ENCODE peak calls at places on chromosomes 13 and 19, in nine cellular contexts. J is IMR-90; M is osteoblast; N is right cardiac atrium; Z is NCI-H1092; G is mucosa of descending colon; R is nephron progenitor cell; L is Caco-2; X is effector memory CD4-positive, alpha-beta T cell. O is an unnamed sample.

GRCh38 chr19:50417138-50417849 is 1.4 kb upstream of the SPIB start:
- DNase-seq in X (no peak), J (no peak), M (no peak), L (no peak), R (no peak), Z (no peak), G (peak; percentile 52), N (no peak), O (no peak)

GRCh38 chr19:38875656-38876345 is 2.3 kb downstream of the RINL start:
- DNase-seq in Z (no peak), X (no peak), M (no peak), J (no peak), R (no peak), L (no peak), N (no peak), G (no peak), O (no peak)

GRCh38 chr13:42047561-42048322 is 706 bp upstream of the DGKH start:
- DNase-seq in R (peak; percentile 54), L (peak; percentile 52), Z (peak; percentile 17), G (peak; percentile 76), M (peak; percentile 95), X (no peak), J (peak; percentile 70), N (peak; percentile 30), O (peak; percentile 47)

GRCh38 chr19:33458171-33458633 is 63.4 kb downstream of the PEPD start:
- DNase-seq in X (no peak), J (no peak), G (no peak), N (no peak), R (no peak), Z (no peak), M (peak; percentile 39), L (no peak), O (peak; percentile 1)

GRCh38 chr13:99501952-99502310 is 659 bp downstream of the TM9SF2 start:
- DNase-seq in X (no peak), L (no peak), G (peak; percentile 51), J (peak; percentile 31), Z (no peak), R (peak; percentile 40), M (peak; percentile 58), N (peak; percentile 22), O (peak; percentile 23)

GRCh38 chr19:19774354-19775033 is 41.6 kb upstream of the ZNF14 start:
- DNase-seq in R (no peak), L (no peak), Z (no peak), X (no peak), N (no peak), M (no peak), J (no peak), G (no peak), O (no peak)

GRCh38 chr19:43438291-43439162 is 23.8 kb downstream of the TEX101 start:
- DNase-seq in L (no peak), Z (no peak), M (no peak), N (peak; percentile 72), R (no peak), X (no peak), J (peak; percentile 67), G (peak; percentile 53), O (peak; percentile 38)

GRCh38 chr19:30149300-30149699 is 207.3 kb downstream of the URI1 start:
- DNase-seq in N (no peak), Z (no peak), M (no peak), J (no peak), L (no peak), X (no peak), R (no peak), G (no peak), O (no peak)

GRCh38 chr19:3266792-3267469 is 42.5 kb downstream of the CELF5 start:
- DNase-seq in Z (no peak), N (no peak), R (no peak), L (no peak), M (peak; percentile 81), X (no peak), J (no peak), G (no peak), O (no peak)

GRCh38 chr13:50682002-50682401 is 161.5 kb downstream of the DLEU7 start:
- DNase-seq in M (no peak), L (no peak), J (no peak), G (no peak), R (no peak), X (no peak), N (no peak), Z (no peak), O (no peak)

GRCh38 chr19:20307127-20307526 is 140.1 kb downstream of the ZNF486 start:
- DNase-seq in N (no peak), Z (no peak), X (no peak), M (no peak), G (no peak), J (no peak), L (no peak), R (no peak), O (no peak)

GRCh38 chr13:48571121-48571901 is 38.4 kb upstream of the RCBTB2 start:
- DNase-seq in J (peak; percentile 81), N (no peak), L (no peak), M (peak; percentile 58), Z (no peak), R (no peak), G (no peak), X (no peak), O (no peak)

GRCh38 chr13:22111961-22112360 is 441.1 kb downstream of the FGF9 start:
- DNase-seq in Z (no peak), R (no peak), G (no peak), N (no peak), L (no peak), J (no peak), X (no peak), M (no peak), O (no peak)

GRCh38 chr13:24081388-24081787 is 79.1 kb upstream of the SPATA13 start:
- DNase-seq in J (peak; percentile 58), X (no peak), G (no peak), M (no peak), R (no peak), Z (no peak), L (no peak), N (no peak), O (no peak)

GRCh38 chr19:45817010-45817724 is 2.1 kb upstream of the RSPH6A start:
- DNase-seq in N (peak; percentile 93), J (peak; percentile 90), R (peak; percentile 99), M (peak; percentile 100), X (peak; percentile 92), G (peak; percentile 96), L (peak; percentile 98), Z (peak; percentile 70), O (peak; percentile 99)

GRCh38 chr13:49933511-49933910 is 2.6 kb downstream of the SPRYD7 start:
- DNase-seq in M (peak; percentile 38), X (no peak), G (no peak), Z (no peak), N (no peak), L (no peak), R (no peak), J (no peak), O (no peak)

GRCh38 chr19:29483641-29483920 is 42.2 kb upstream of the VSTM2B start:
- DNase-seq in N (no peak), X (no peak), Z (no peak), L (no peak), J (no peak), M (no peak), R (no peak), G (no peak), O (no peak)

GRCh38 chr19:44303976-44304568 is 753 bp downstream of the ZNF235 start:
- DNase-seq in G (peak; percentile 12), Z (no peak), L (peak; percentile 19), M (peak; percentile 44), N (no peak), J (peak; percentile 3), R (peak; percentile 12), X (no peak), O (no peak)

GRCh38 chr19:16476401-16476800 is 4.6 kb upstream of the EPS15L1 start:
- DNase-seq in J (no peak), N (no peak), M (peak; percentile 18), R (no peak), G (no peak), Z (no peak), L (no peak), X (no peak), O (no peak)

GRCh38 chr13:43129511-43130130 is 106.2 kb downstream of the DNAJC15 start:
- DNase-seq in L (no peak), X (no peak), Z (no peak), R (no peak), J (no peak), N (no peak), G (no peak), M (no peak), O (no peak)

GRCh38 chr19:13778398-13778797 is 4.1 kb downstream of the C19orf53 start:
- DNase-seq in L (no peak), N (no peak), J (no peak), Z (no peak), M (no peak), G (no peak), X (no peak), R (no peak), O (no peak)

GRCh38 chr13:19606737-19607136 is 26.7 kb upstream of the MPHOSPH8 start:
- DNase-seq in G (no peak), N (no peak), X (no peak), M (no peak), Z (no peak), L (no peak), J (no peak), R (no peak), O (no peak)

GRCh38 chr13:40779049-40779448 is 8.1 kb upstream of the MRPS31 start:
- DNase-seq in R (no peak), N (no peak), J (no peak), M (no peak), X (no peak), L (no peak), Z (no peak), G (no peak), O (no peak)

GRCh38 chr19:12194827-12195500 is 32.1 kb downstream of the ZNF136 start:
- DNase-seq in J (peak; percentile 6), R (peak; percentile 12), L (no peak), Z (peak; percentile 93), X (peak; percentile 20), G (peak; percentile 92), N (peak; percentile 91), M (no peak), O (peak; percentile 92)

GRCh38 chr19:47155141-47155540 is 24.5 kb downstream of the SAE1 start:
- DNase-seq in M (no peak), R (no peak), J (no peak), L (no peak), G (peak; percentile 36), N (peak; percentile 43), Z (no peak), X (no peak), O (no peak)

GRCh38 chr19:28466107-28467045 is 746.6 kb downstream of the UQCRFS1 start:
- DNase-seq in J (peak; percentile 15), N (peak; percentile 49), L (peak; percentile 72), M (peak; percentile 79), Z (peak; percentile 9), G (peak; percentile 95), R (peak; percentile 84), X (no peak), O (peak; percentile 78)

GRCh38 chr19:3507371-3508120 is 1.4 kb downstream of the FZR1 start:
- DNase-seq in G (peak; percentile 41), Z (no peak), X (peak; percentile 29), M (no peak), J (no peak), N (no peak), R (peak; percentile 43), L (no peak), O (peak; percentile 40)